ENCODE peak calls at places on chromosome 3, in six cellular contexts. R, U, G, H, J and A are unnamed samples.

GRCh38 chr3:152684279-152684678 is 150.7 kb upstream of the P2RY1 start:
- DNase-seq in R (no peak), U (no peak), G (no peak), H (no peak), J (no peak), A (no peak)

GRCh38 chr3:98969295-98969694 is 67.8 kb upstream of the DCBLD2 start:
- DNase-seq in R (no peak), U (no peak), G (no peak), H (no peak), J (no peak), A (no peak)

GRCh38 chr3:130276203-130276803 is 69.2 kb upstream of the COL6A5 start:
- DNase-seq in R (peak), U (no peak), G (no peak), H (no peak), J (no peak), A (peak)

GRCh38 chr3:46442591-46443530 is 21.8 kb downstream of the LTF start:
- DNase-seq in R (peak), U (no peak), G (no peak), H (no peak), J (no peak), A (no peak)

GRCh38 chr3:193814166-193814565 is 221.2 kb downstream of the OPA1 start:
- DNase-seq in R (no peak), U (no peak), G (no peak), H (no peak), J (no peak), A (no peak)

GRCh38 chr3:127542441-127542952 is 48.0 kb downstream of the TPRA1 start:
- DNase-seq in R (no peak), U (no peak), G (peak), H (no peak), J (no peak), A (no peak)

GRCh38 chr3:28328188-28329151 is 20.1 kb upstream of the ZCWPW2 start:
- DNase-seq in R (peak), U (no peak), G (no peak), H (no peak), J (no peak), A (no peak)

GRCh38 chr3:152317956-152318355 is 49.2 kb downstream of the MBNL1 start:
- DNase-seq in R (no peak), U (no peak), G (no peak), H (no peak), J (no peak), A (no peak)

GRCh38 chr3:39148116-39149058 is 5.0 kb downstream of the CSRNP1 start:
- DNase-seq in R (peak), U (no peak), G (no peak), H (no peak), J (no peak), A (no peak)

GRCh38 chr3:167406876-167407492 is 26.9 kb upstream of the ZBBX start:
- DNase-seq in R (peak), U (peak), G (peak), H (peak), J (no peak), A (no peak)

GRCh38 chr3:114104414-114104813 is 47.9 kb downstream of the QTRT2 start:
- DNase-seq in R (no peak), U (no peak), G (no peak), H (no peak), J (no peak), A (no peak)

GRCh38 chr3:7687428-7688147 is 814.0 kb upstream of the LMCD1 start:
- DNase-seq in R (no peak), U (no peak), G (no peak), H (no peak), J (no peak), A (no peak)

GRCh38 chr3:175585898-175586297 is 726.8 kb downstream of the NAALADL2 start:
- DNase-seq in R (no peak), U (no peak), G (no peak), H (no peak), J (no peak), A (no peak)

GRCh38 chr3:59313365-59313764 is 263.5 kb upstream of the CFAP20DC start:
- DNase-seq in R (peak), U (no peak), G (peak), H (no peak), J (peak), A (no peak)

GRCh38 chr3:87977765-87978164 is 81.0 kb downstream of the CGGBP1 start:
- DNase-seq in R (no peak), U (no peak), G (no peak), H (no peak), J (no peak), A (no peak)

GRCh38 chr3:104907507-104907906 is 459.2 kb upstream of the ALCAM start:
- DNase-seq in R (no peak), U (no peak), G (no peak), H (no peak), J (no peak), A (no peak)

GRCh38 chr3:151398895-151399294 is 14.3 kb upstream of the P2RY12 start:
- DNase-seq in R (peak), U (no peak), G (no peak), H (no peak), J (no peak), A (no peak)

GRCh38 chr3:41033956-41034519 is 165.3 kb upstream of the CTNNB1 start:
- DNase-seq in R (no peak), U (no peak), G (no peak), H (no peak), J (no peak), A (no peak)

GRCh38 chr3:34843479-34843870 is 795.9 kb upstream of the ARPP21 start:
- DNase-seq in R (no peak), U (no peak), G (no peak), H (no peak), J (no peak), A (no peak)

GRCh38 chr3:102083469-102083868 is 234.2 kb downstream of the NFKBIZ start:
- DNase-seq in R (no peak), U (no peak), G (no peak), H (no peak), J (no peak), A (no peak)

GRCh38 chr3:31356941-31357340 is 175.8 kb upstream of the STT3B start:
- DNase-seq in R (no peak), U (no peak), G (no peak), H (no peak), J (no peak), A (no peak)

GRCh38 chr3:30368978-30369377 is 237.4 kb upstream of the TGFBR2 start:
- DNase-seq in R (no peak), U (no peak), G (no peak), H (no peak), J (no peak), A (no peak)

GRCh38 chr3:171514466-171514865 is 54.3 kb upstream of the TNIK start:
- DNase-seq in R (no peak), U (no peak), G (no peak), H (no peak), J (no peak), A (no peak)

GRCh38 chr3:57007513-57008415 is 52.7 kb upstream of the SPATA12 start:
- DNase-seq in R (no peak), U (no peak), G (no peak), H (no peak), J (no peak), A (no peak)

GRCh38 chr3:71064976-71065763 is 518.4 kb downstream of the FOXP1 start:
- DNase-seq in R (peak), U (no peak), G (peak), H (peak), J (peak), A (peak)

GRCh38 chr3:72011495-72011894 is 226.5 kb upstream of the PROK2 start:
- DNase-seq in R (no peak), U (no peak), G (no peak), H (no peak), J (no peak), A (no peak)

GRCh38 chr3:155548194-155548593 is 196.7 kb downstream of the PLCH1 start:
- DNase-seq in R (no peak), U (no peak), G (no peak), H (no peak), J (no peak), A (no peak)

GRCh38 chr3:101853465-101853864 is 4.2 kb downstream of the NFKBIZ start:
- DNase-seq in R (no peak), U (no peak), G (no peak), H (no peak), J (no peak), A (no peak)

GRCh38 chr3:147945968-147946519 is 536.9 kb downstream of the ZIC1 start:
- DNase-seq in R (peak), U (no peak), G (peak), H (no peak), J (no peak), A (no peak)

GRCh38 chr3:70963412-70963811 is 620.1 kb downstream of the FOXP1 start:
- DNase-seq in R (no peak), U (no peak), G (no peak), H (no peak), J (no peak), A (no peak)

GRCh38 chr3:158167737-158168469 is 58.0 kb downstream of the RSRC1 start:
- DNase-seq in R (no peak), U (no peak), G (no peak), H (no peak), J (no peak), A (no peak)

GRCh38 chr3:8658326-8659212 is 14.0 kb upstream of the SSUH2 start:
- DNase-seq in R (peak), U (peak), G (peak), H (no peak), J (no peak), A (no peak)

GRCh38 chr3:46992231-46992630 is 12.8 kb downstream of the NBEAL2 start:
- DNase-seq in R (no peak), U (no peak), G (no peak), H (no peak), J (no peak), A (no peak)

GRCh38 chr3:16888785-16889607 is 4.2 kb downstream of the PLCL2 start:
- DNase-seq in R (peak), U (no peak), G (no peak), H (no peak), J (no peak), A (no peak)

GRCh38 chr3:20230954-20231353 is 44.9 kb upstream of the SGO1 start:
- DNase-seq in R (no peak), U (no peak), G (no peak), H (no peak), J (no peak), A (no peak)

GRCh38 chr3:20222274-20222673 is 36.3 kb upstream of the SGO1 start:
- DNase-seq in R (no peak), U (no peak), G (no peak), H (no peak), J (no peak), A (no peak)

GRCh38 chr3:20225769-20226168 is 39.8 kb upstream of the SGO1 start:
- DNase-seq in R (peak), U (no peak), G (no peak), H (no peak), J (no peak), A (no peak)
- TF ChIP-seq CTCF in R (peak), U (peak), G (peak), H (peak), J (no peak), A (peak)

GRCh38 chr3:37912052-37912733 is 50.5 kb downstream of the CTDSPL start:
- DNase-seq in R (no peak), U (no peak), G (no peak), H (no peak), J (no peak), A (no peak)
- TF ChIP-seq CTCF in R (no peak), U (no peak), G (no peak), H (no peak), J (no peak), A (no peak)

GRCh38 chr3:129106320-129106719 is 15.3 kb downstream of the RAB43 start:
- DNase-seq in R (no peak), U (no peak), G (no peak), H (no peak), J (no peak), A (no peak)
- TF ChIP-seq CTCF in R (no peak), U (no peak), G (no peak), H (no peak), J (no peak), A (no peak)

DNA sequence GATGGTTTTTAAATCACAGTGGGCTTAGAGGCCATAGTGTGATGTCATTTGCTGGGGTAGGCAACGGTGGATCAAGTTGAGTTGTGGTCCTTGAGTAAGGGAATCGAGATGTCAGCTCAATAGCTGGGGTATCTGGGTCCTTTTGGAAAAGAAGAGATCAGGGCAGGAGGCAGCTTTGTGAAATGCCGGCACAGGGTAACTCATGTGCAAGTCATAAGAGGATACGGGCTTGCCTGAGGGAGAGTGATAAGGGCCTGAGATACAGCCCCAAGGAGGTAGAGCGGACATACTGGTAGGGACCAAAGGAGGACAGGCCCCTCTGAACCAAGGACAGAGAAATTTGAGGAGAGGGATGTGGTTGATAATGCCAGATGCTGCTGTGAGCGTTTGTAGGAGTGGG is 4.2 kb upstream of the FAM131A start:
- DNase-seq in R (no peak), U (no peak), G (no peak), H (no peak), J (no peak), A (no peak)
- TF ChIP-seq CTCF in R (no peak), U (no peak), G (no peak), H (no peak), J (no peak), A (no peak)